ENCODE peak calls at places on chromosomes 1 and 21, in ten cellular contexts. U is CD4-positive, alpha-beta T cell; A is psoas muscle; R is lung; N is HepG2; S is Panc1; H is right lobe of liver; J is pancreas; L is upper lobe of right lung; C is RWPE2. O is an unnamed sample.

GRCh38 chr21:30194701-30195299 is 21.1 kb downstream of the CLDN8 start:
- ATAC-seq in U (no peak), A (no peak), R (no peak), N (no peak), S (no peak), H (peak; percentile 53), J (peak; percentile 64), L (peak; percentile 77), C (peak; percentile 82), O (no peak)

GRCh38 chr1:198741744-198742143 is 102.9 kb downstream of the PTPRC start:
- ATAC-seq in U (no peak), A (no peak), R (no peak), N (no peak), S (no peak), H (no peak), J (no peak), L (no peak), C (no peak), O (no peak)

GRCh38 chr1:226798427-226799411 is 59.6 kb upstream of the ITPKB start:
- ATAC-seq in U (peak; percentile 84), A (peak; percentile 33), R (peak; percentile 43), N (no peak), S (no peak), H (peak; percentile 63), J (no peak), L (peak; percentile 62), C (no peak), O (no peak)

GRCh38 chr1:206987873-206988272 is 17.6 kb upstream of the FCAMR start:
- ATAC-seq in U (no peak), A (no peak), R (no peak), N (no peak), S (no peak), H (no peak), J (no peak), L (no peak), C (no peak), O (no peak)

GRCh38 chr1:1356796-1357401 is 1.5 kb downstream of the MXRA8 start:
- ATAC-seq in U (no peak), A (no peak), R (no peak), N (no peak), S (peak; percentile 11), H (no peak), J (no peak), L (peak; percentile 20), C (no peak), O (no peak)

GRCh38 chr1:161772397-161772796 is 6.3 kb downstream of the ATF6 start:
- ATAC-seq in U (peak; percentile 37), A (no peak), R (peak; percentile 19), N (no peak), S (no peak), H (peak; percentile 69), J (peak; percentile 24), L (peak; percentile 85), C (no peak), O (peak; percentile 66)

GRCh38 chr1:101003012-101003650 is 22.5 kb downstream of the DPH5 start:
- ATAC-seq in U (no peak), A (peak; percentile 70), R (no peak), N (no peak), S (no peak), H (no peak), J (peak; percentile 40), L (no peak), C (no peak), O (no peak)

GRCh38 chr1:241767737-241768136 is 80.3 kb upstream of the EXO1 start:
- ATAC-seq in U (no peak), A (no peak), R (no peak), N (no peak), S (no peak), H (no peak), J (no peak), L (no peak), C (no peak), O (no peak)

GRCh38 chr1:36857761-36858160 is 176.6 kb downstream of the GRIK3 start:
- ATAC-seq in U (no peak), A (no peak), R (no peak), N (peak; percentile 30), S (no peak), H (no peak), J (no peak), L (no peak), C (no peak), O (no peak)

GRCh38 chr1:168235548-168235885 is 9.7 kb downstream of the SFT2D2 start:
- ATAC-seq in U (peak; percentile 39), A (no peak), R (no peak), N (peak; percentile 18), S (peak; percentile 23), H (peak; percentile 26), J (peak; percentile 25), L (peak; percentile 19), C (no peak), O (peak; percentile 60)

GRCh38 chr1:153260473-153260979 is 1.0 kb downstream of the LORICRIN start:
- ATAC-seq in U (peak; percentile 37), A (no peak), R (no peak), N (no peak), S (peak; percentile 31), H (no peak), J (no peak), L (peak; percentile 7), C (peak; percentile 22), O (no peak)

GRCh38 chr1:200659269-200659668 is 10.4 kb downstream of the DDX59 start:
- ATAC-seq in U (no peak), A (no peak), R (no peak), N (no peak), S (no peak), H (no peak), J (no peak), L (no peak), C (peak; percentile 98), O (no peak)

GRCh38 chr1:81731989-81732388 is 68.7 kb upstream of the ADGRL2 start:
- ATAC-seq in U (no peak), A (no peak), R (no peak), N (no peak), S (no peak), H (no peak), J (peak; percentile 34), L (no peak), C (peak; percentile 100), O (no peak)

DNA sequence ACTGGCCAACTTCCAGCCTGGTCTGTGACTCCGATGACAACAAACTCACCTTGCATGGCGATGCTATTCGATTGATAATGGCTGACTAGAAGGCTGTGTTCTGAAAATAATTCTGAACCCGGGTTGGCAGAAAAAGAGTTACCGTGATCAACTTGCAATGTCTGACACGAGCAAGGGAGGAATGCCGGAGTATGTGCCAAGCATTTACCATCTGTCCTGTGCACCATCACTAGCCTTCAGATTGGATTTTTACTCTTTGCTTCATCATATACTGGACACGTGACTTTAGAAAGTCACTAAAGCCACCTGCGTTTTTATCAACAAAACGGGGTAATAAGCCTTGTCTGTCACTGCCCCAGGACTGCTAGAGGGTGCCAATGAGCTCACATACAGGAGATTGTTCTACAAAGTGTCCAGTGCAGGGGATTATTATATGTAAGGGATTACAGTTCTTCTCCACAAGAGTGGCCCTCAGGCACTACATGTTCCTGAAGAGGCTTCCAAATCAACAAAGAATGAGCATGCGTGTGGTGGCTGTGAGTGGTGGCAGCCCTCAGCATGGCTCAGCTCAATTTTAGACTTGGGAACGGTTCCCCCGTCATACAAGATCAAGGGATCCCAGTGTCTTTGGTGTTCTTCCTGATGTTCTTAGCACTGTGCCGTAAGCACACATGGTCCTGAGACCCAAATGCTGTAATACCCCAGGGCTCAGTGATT is 35.7 kb downstream of the SSBP3 start:
- ATAC-seq in U (no peak), A (peak; percentile 55), R (no peak), N (no peak), S (no peak), H (no peak), J (peak; percentile 11), L (no peak), C (no peak), O (no peak)
- TF ChIP-seq CTCF in U (no peak), A (no peak), R (no peak), N (no peak), S (no peak), H (no peak), J (no peak), L (no peak), C (no peak), O (no peak)

DNA sequence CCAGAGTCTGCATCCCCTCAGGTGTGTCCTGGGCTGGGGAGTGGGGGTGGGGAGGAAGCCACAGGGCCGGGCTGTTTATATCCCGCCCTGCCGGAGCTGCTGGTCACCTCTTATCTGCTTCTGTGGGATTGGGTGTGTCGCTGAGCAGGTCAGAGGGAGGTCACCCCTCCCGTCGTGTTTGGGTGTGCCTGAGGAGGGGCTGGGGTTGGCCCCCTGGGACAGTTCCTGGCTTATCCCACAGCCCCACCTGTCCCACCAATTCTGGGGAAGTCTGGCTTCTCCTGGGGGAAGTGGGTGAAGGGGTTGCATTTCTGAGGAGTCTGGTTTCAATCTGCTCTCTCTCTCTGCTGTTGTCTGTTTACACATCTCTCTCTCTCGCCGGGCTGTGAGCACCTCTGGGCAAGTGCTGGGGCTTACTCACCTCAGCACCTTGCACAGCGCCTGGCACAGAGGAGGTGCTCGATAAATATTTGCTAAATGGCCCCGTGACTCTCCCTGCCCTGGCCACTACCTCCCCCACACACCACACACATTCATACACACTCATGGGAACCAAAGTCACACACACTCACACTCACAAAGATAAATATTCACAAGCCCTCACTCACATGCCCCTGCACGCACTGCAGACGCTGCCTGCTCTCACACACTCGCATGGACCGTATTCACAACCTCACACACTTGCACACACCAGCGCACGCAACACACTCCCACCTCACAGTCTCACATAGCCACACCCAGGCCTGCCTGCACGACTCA is 8.3 kb downstream of the ELF3 start:
- ATAC-seq in U (no peak), A (peak; percentile 17), R (peak; percentile 42), N (peak; percentile 90), S (peak; percentile 87), H (peak; percentile 89), J (peak; percentile 87), L (peak; percentile 86), C (peak; percentile 80), O (no peak)
- H3K27ac ChIP-seq in U (no peak overlapping the region), A (no peak overlapping the region), R (peak overlapping the region; percentile 87), N (peak overlapping the region; percentile 42), S (peak overlapping the region; percentile 84), H (peak overlapping the region; percentile 89), J (peak overlapping the region; percentile 68), L (peak overlapping the region; percentile 70), C (peak overlapping the region; percentile 27), O (no peak overlapping the region)

DNA sequence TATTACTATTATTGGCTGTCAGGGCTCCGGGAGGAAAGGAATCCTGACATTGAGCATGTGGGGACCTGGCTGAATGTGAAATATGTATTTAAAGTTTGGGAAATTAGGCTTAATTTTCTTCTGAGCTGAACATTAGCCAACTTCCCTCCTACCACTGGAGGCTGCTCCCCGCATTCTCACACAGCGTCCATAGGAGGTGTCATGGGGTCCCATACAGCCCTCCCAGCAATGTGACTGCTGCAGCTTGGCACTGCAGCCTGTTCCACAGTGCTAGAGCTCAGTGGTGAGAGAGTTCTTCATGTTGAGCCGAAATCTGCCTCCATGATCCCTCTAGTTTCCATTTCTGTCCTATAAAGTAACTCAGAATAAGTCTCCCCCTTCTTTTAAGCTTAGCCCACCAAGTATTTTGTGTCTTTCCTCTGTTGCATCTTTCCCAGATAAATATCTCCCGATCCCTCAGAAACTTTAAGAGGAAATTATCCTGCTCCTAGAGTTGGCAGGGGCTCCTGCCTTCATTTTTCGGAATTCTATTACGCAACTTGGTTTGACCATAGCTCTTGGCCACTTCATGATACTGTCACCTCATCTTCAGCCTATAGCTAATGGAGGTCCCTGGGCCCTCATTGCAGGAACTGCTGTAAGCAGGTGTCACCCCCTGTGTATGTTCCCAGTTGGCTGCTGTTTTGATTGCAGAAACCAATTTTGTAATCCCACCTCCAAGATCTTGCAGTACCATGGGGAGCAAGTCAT is 2.0 kb downstream of the FCRL6 start:
- ATAC-seq in U (no peak), A (no peak), R (no peak), N (no peak), S (no peak), H (no peak), J (no peak), L (no peak), C (no peak), O (no peak)
- TF ChIP-seq CTCF in U (no peak), A (no peak), R (no peak), N (no peak), S (no peak), H (no peak), J (no peak), L (no peak), C (no peak), O (no peak)

GRCh38 chr21:14716761-14717396 is 170.8 kb upstream of the SAMSN1 start:
- ATAC-seq in U (no peak), A (no peak), R (no peak), N (no peak), S (no peak), H (no peak), J (no peak), L (no peak), C (no peak), O (no peak)
- H3K27ac ChIP-seq in U (no peak overlapping the region), A (no peak overlapping the region), R (no peak overlapping the region), N (no peak overlapping the region), S (no peak overlapping the region), H (no peak overlapping the region), J (no peak overlapping the region), L (no peak overlapping the region), C (no peak overlapping the region), O (no peak overlapping the region)